ENCODE peak calls at places on chromosomes 2 and 18, in five cellular contexts. X, A, S, D and F are unnamed samples. For H3K4me1, the result is how much of the 10 kb centered on the place peaks cover.

GRCh38 chr2:130337735-130338325 is 4.9 kb upstream of the IMP4 start:
- DNase-seq in X (no peak), A (no peak), S (no peak), D (peak), F (no peak)

GRCh38 chr2:30026091-30027055 is 105.0 kb upstream of the ALK start:
- DNase-seq in X (peak), A (no peak), S (peak), D (peak), F (no peak)

GRCh38 chr18:73119574-73119973 is 251.8 kb upstream of the NETO1 start:
- DNase-seq in X (no peak), A (no peak), S (no peak), D (no peak), F (no peak)

GRCh38 chr2:131493199-131494018 is 1.2 kb upstream of the MZT2A start:
- DNase-seq in X (no peak), A (no peak), S (peak), D (no peak), F (peak)

GRCh38 chr2:43539991-43540860 is 55.6 kb downstream of the THADA start:
- DNase-seq in X (no peak), A (peak), S (no peak), D (no peak), F (no peak)

GRCh38 chr2:127563458-127564428 is 28.3 kb downstream of the MYO7B start:
- DNase-seq in X (no peak), A (peak), S (no peak), D (no peak), F (peak)

GRCh38 chr2:216572582-216573578 is 60.3 kb upstream of the IGFBP2 start:
- DNase-seq in X (peak), A (peak), S (no peak), D (no peak), F (no peak)

GRCh38 chr2:231642631-231643493 is 50.2 kb downstream of the TEX44 start:
- DNase-seq in X (peak), A (peak), S (no peak), D (peak), F (peak)

GRCh38 chr2:162890690-162891311 is 52.2 kb upstream of the KCNH7 start:
- DNase-seq in X (peak), A (no peak), S (peak), D (peak), F (no peak)

GRCh38 chr2:227472265-227473018 is 486 bp downstream of the AGFG1 start:
- DNase-seq in X (no peak), A (peak), S (peak), D (peak), F (peak)

GRCh38 chr18:74896390-74896991 is 298.8 kb downstream of the ZNF407 start:
- DNase-seq in X (peak), A (peak), S (peak), D (no peak), F (no peak)

GRCh38 chr2:144358979-144359541 is 160.9 kb downstream of the ZEB2 start:
- DNase-seq in X (no peak), A (no peak), S (no peak), D (no peak), F (no peak)

GRCh38 chr2:212540356-212540755 is 1.8 kb upstream of the ERBB4 start:
- DNase-seq in X (no peak), A (no peak), S (no peak), D (no peak), F (no peak)

GRCh38 chr2:196459539-196459938 is 180.0 kb upstream of the CCDC150 start:
- DNase-seq in X (no peak), A (no peak), S (peak), D (peak), F (no peak)

GRCh38 chr2:38218583-38218982 is 142.6 kb upstream of the CYP1B1 start:
- DNase-seq in X (no peak), A (no peak), S (no peak), D (no peak), F (no peak)

GRCh38 chr2:5540856-5541255 is 151.3 kb upstream of the SOX11 start:
- DNase-seq in X (no peak), A (no peak), S (no peak), D (no peak), F (no peak)

GRCh38 chr2:68716948-68717661 is 17.5 kb upstream of the ARHGAP25 start:
- DNase-seq in X (no peak), A (no peak), S (no peak), D (no peak), F (no peak)
- H3K4me1 ChIP-seq in X (under half), A (under half), S (under half), D (under half), F (under half)

GRCh38 chr2:2229898-2230817 is 100.9 kb downstream of the MYT1L start:
- DNase-seq in X (no peak), A (no peak), S (no peak), D (no peak), F (no peak)
- TF ChIP-seq CTCF in X (no peak), A (no peak), S (peak), D (no peak), F (no peak)

GRCh38 chr18:48441405-48441881 is 32.3 kb upstream of the ZBTB7C start:
- DNase-seq in X (no peak), A (no peak), S (no peak), D (no peak), F (no peak)
- TF ChIP-seq POLR2AphosphoS5 in X (no peak), A (no peak), S (no peak), D (no peak), F (peak)

DNA sequence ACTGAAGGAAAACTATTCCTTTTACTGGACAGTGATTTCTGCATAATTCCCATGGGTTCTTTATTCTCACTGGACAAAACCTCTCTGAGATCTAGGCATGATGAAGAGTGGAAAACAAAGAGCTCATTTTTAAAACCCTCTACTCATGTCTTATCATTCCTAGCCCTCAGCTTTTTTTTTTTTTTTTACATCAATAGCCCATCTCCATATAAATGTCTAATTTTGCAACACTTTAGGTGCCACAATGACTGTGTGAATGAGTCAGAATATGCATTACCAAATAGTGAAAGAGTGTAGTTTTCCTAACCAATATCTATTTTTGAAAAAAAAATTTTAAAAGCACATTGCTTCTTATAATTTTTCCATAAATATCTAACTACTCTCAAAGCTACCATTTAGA is 74.8 kb downstream of the TCF4 start:
- DNase-seq in X (no peak), A (no peak), S (no peak), D (no peak), F (no peak)
- H3K4me1 ChIP-seq in X (under half), A (under half), S (half or more), D (under half), F (under half)

GRCh38 chr2:62467475-62468321 is 38.3 kb downstream of the TMEM17 start:
- DNase-seq in X (no peak), A (peak), S (peak), D (no peak), F (no peak)
- TF ChIP-seq CTCF in X (no peak), A (no peak), S (peak), D (no peak), F (no peak)